ENCODE peak calls at places on chromosome 10, in five cellular contexts. R is OCI-LY7, Z is left ventricle myocardium inferior, C is lower lobe of right lung, D is colonic mucosa. O is an unnamed sample.

GRCh38 chr10:53025172-53025651 is 252.6 kb upstream of the MBL2 start:
- DNase-seq in R (peak; percentile 7), C (no peak), Z (no peak), D (no peak), O (no peak)

GRCh38 chr10:30861976-30862375 is 169.7 kb downstream of the ZNF438 start:
- DNase-seq in C (no peak), D (no peak), Z (no peak), R (no peak), O (no peak)

GRCh38 chr10:78579995-78580394 is 488.8 kb upstream of the ZMIZ1 start:
- DNase-seq in C (no peak), D (peak; percentile 34), R (no peak), Z (peak; percentile 78), O (no peak)

GRCh38 chr10:79059859-79060379 is 8.8 kb upstream of the ZMIZ1 start:
- DNase-seq in C (peak; percentile 43), D (peak; percentile 76), R (no peak), Z (peak; percentile 9), O (peak; percentile 38)

GRCh38 chr10:69578508-69578991 is 5.3 kb upstream of the NEUROG3 start:
- DNase-seq in R (no peak), D (no peak), C (no peak), Z (no peak), O (peak; percentile 74)

GRCh38 chr10:22500567-22501369 is 155.5 kb downstream of the SPAG6 start:
- DNase-seq in D (no peak), C (no peak), R (no peak), Z (no peak), O (no peak)

GRCh38 chr10:52004342-52004949 is 305.1 kb upstream of the CSTF2T start:
- DNase-seq in R (peak; percentile 22), Z (no peak), D (no peak), C (no peak), O (no peak)

GRCh38 chr10:77925410-77925794 is 1.2 kb downstream of the DLG5 start:
- DNase-seq in D (peak; percentile 65), R (no peak), Z (no peak), C (no peak), O (no peak)

GRCh38 chr10:45235823-45236222 is 79.6 kb downstream of the OR13A1 start:
- DNase-seq in Z (no peak), D (no peak), R (no peak), C (no peak), O (no peak)

GRCh38 chr10:116304923-116305322 is 19.3 kb upstream of the CCDC172 start:
- DNase-seq in C (no peak), Z (no peak), R (no peak), D (no peak), O (no peak)

GRCh38 chr10:119759832-119760231 is 34.0 kb downstream of the INPP5F start:
- DNase-seq in C (no peak), R (no peak), D (no peak), Z (no peak), O (no peak)

GRCh38 chr10:28788767-28789166 is 111.4 kb downstream of the BAMBI start:
- DNase-seq in R (no peak), D (no peak), C (no peak), Z (no peak), O (no peak)

GRCh38 chr10:94545277-94546057 is at the start of gene HELLS:
- DNase-seq in R (peak; percentile 93), Z (peak; percentile 68), C (peak; percentile 79), D (peak; percentile 91), O (peak; percentile 97)

GRCh38 chr10:84138478-84139125 is 707 bp upstream of the GHITM start:
- DNase-seq in D (peak; percentile 65), C (peak; percentile 53), R (no peak), Z (peak; percentile 19), O (no peak)

GRCh38 chr10:93386496-93387369 is 95.4 kb downstream of the MYOF start:
- DNase-seq in D (no peak), Z (peak; percentile 19), C (peak; percentile 57), R (no peak), O (no peak)

GRCh38 chr10:5691786-5692185 is 7.1 kb downstream of the TASOR2 start:
- DNase-seq in Z (no peak), R (peak; percentile 37), D (peak; percentile 30), C (no peak), O (no peak)
- H3K27ac ChIP-seq in Z (no peak overlapping the region), R (peak overlapping the region; percentile 92), D (no peak overlapping the region), C (no peak overlapping the region), O (no peak overlapping the region)

GRCh38 chr10:123996302-123996701 is 97.1 kb downstream of the CHST15 start:
- DNase-seq in Z (no peak), C (no peak), D (no peak), R (no peak), O (no peak)

GRCh38 chr10:123997013-123997412 is 96.4 kb downstream of the CHST15 start:
- DNase-seq in R (no peak), Z (no peak), C (no peak), D (no peak), O (no peak)

GRCh38 chr10:123994417-123995081 is 98.8 kb downstream of the CHST15 start:
- DNase-seq in Z (peak; percentile 84), C (peak; percentile 91), D (peak; percentile 89), R (peak; percentile 78), O (peak; percentile 98)

GRCh38 chr10:123995082-123995460 is 98.3 kb downstream of the CHST15 start:
- DNase-seq in C (peak; percentile 50), Z (no peak), R (no peak), D (no peak), O (no peak)

GRCh38 chr10:123995461-123996131 is 97.8 kb downstream of the CHST15 start:
- DNase-seq in Z (peak; percentile 31), R (peak; percentile 78), D (peak; percentile 49), C (peak; percentile 69), O (peak; percentile 94)
- H3K4me3 ChIP-seq in Z (peak overlapping the region; percentile 39), R (no peak overlapping the region), D (peak overlapping the region; percentile 14), C (peak overlapping the region; percentile 33), O (peak overlapping the region; percentile 59)

GRCh38 chr10:124731551-124731950 is 12.6 kb downstream of the FAM53B start:
- DNase-seq in Z (no peak), D (peak; percentile 22), C (no peak), R (no peak), O (no peak)

GRCh38 chr10:124727389-124727960 is 16.7 kb downstream of the FAM53B start:
- DNase-seq in Z (no peak), C (no peak), R (no peak), D (peak; percentile 74), O (no peak)

GRCh38 chr10:124728071-124728829 is 15.9 kb downstream of the FAM53B start:
- DNase-seq in R (no peak), C (no peak), Z (no peak), D (no peak), O (no peak)

GRCh38 chr10:124730790-124731189 is 13.4 kb downstream of the FAM53B start:
- DNase-seq in R (no peak), C (no peak), D (no peak), Z (no peak), O (no peak)

GRCh38 chr10:124728830-124729661 is 15.1 kb downstream of the FAM53B start:
- DNase-seq in C (no peak), Z (no peak), D (no peak), R (no peak), O (no peak)
- H3K4me1 ChIP-seq in C (peaks cover 97% of the 10 kb centered on the region), Z (peaks cover 100% of the 10 kb centered on the region), D (peaks cover 42% of the 10 kb centered on the region), R (peaks cover 64% of the 10 kb centered on the region), O (peaks cover 14% of the 10 kb centered on the region)

DNA sequence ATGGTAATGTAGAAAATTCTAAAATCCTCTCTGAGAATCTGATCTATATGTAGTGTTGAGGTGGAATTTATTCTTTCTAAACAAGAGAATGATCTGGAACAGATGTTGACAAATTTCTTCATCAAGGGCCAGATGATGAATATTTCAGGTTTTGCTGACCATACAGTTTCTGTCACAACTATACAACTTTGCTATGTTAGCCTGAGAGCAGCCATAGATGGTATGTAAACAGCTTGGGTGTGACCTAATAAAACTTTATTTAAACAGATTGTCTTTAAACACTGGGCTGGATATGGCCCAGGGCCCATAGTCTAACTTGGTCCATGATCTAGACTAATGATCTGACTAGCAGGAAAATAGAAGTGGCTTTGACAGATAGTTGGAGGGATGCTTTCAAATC is 213.6 kb upstream of the CELF2 start:
- DNase-seq in C (no peak), Z (no peak), D (no peak), R (no peak), O (no peak)
- H3K27ac ChIP-seq in C (no peak overlapping the region), Z (peak overlapping the region; percentile 64), D (no peak overlapping the region), R (no peak overlapping the region), O (no peak overlapping the region)

GRCh38 chr10:97714401-97715258 is 1.1 kb downstream of the MARVELD1 start:
- DNase-seq in R (no peak), C (peak; percentile 76), D (peak; percentile 81), Z (peak; percentile 78), O (peak; percentile 90)
- H3K4me3 ChIP-seq in R (peak overlapping the region; percentile 62), C (peak overlapping the region; percentile 74), D (peak overlapping the region; percentile 55), Z (peak overlapping the region; percentile 86), O (peak overlapping the region; percentile 78)